ENCODE peak calls at places on chromosomes 12 and 14, in four cellular contexts. B, F, C and O are unnamed samples.

GRCh38 chr14:69034612-69035262 is 55.6 kb upstream of the ACTN1 start:
- DNase-seq in B (no peak), F (no peak), C (no peak), O (no peak)

GRCh38 chr12:22678175-22678574 is 53.2 kb downstream of the ETNK1 start:
- DNase-seq in B (no peak), F (no peak), C (no peak), O (no peak)

GRCh38 chr12:82650627-82651337 is 35.9 kb upstream of the TMTC2 start:
- DNase-seq in B (peak; percentile 91), F (peak; percentile 85), C (no peak), O (no peak)

GRCh38 chr14:104523546-104523935 is 56.0 kb upstream of the C14orf180 start:
- DNase-seq in B (no peak), F (no peak), C (no peak), O (no peak)

GRCh38 chr12:52517888-52518287 is 2.3 kb downstream of the KRT5 start:
- DNase-seq in B (no peak), F (no peak), C (no peak), O (peak; percentile 1)

GRCh38 chr12:48890657-48891418 is 25.2 kb upstream of the RND1 start:
- DNase-seq in B (peak; percentile 84), F (peak; percentile 40), C (peak; percentile 91), O (peak; percentile 87)

GRCh38 chr12:130137141-130138018 is 24.9 kb upstream of the FZD10 start:
- DNase-seq in B (no peak), F (peak; percentile 66), C (no peak), O (no peak)

GRCh38 chr12:15687583-15687982 is 101.6 kb downstream of the EPS8 start:
- DNase-seq in B (no peak), F (no peak), C (no peak), O (no peak)

GRCh38 chr12:2785017-2785416 is 9.8 kb upstream of the FKBP4 start:
- DNase-seq in B (no peak), F (no peak), C (no peak), O (no peak)

GRCh38 chr12:29073631-29074239 is 75.3 kb upstream of the FAR2 start:
- DNase-seq in B (peak; percentile 21), F (peak; percentile 17), C (no peak), O (no peak)

GRCh38 chr14:54532111-54533012 is 22.7 kb downstream of the CGRRF1 start:
- DNase-seq in B (no peak), F (no peak), C (no peak), O (no peak)

GRCh38 chr12:2242816-2243215 is 190.0 kb downstream of the CACNA1C start:
- DNase-seq in B (no peak), F (no peak), C (no peak), O (no peak)

GRCh38 chr14:100523131-100523530 is 64.1 kb downstream of the BEGAIN start:
- DNase-seq in B (no peak), F (no peak), C (no peak), O (no peak)

GRCh38 chr14:24215495-24216344 is at the start of gene MDP1:
- DNase-seq in B (peak; percentile 80), F (peak; percentile 85), C (peak; percentile 80), O (peak; percentile 54)

GRCh38 chr12:71865166-71865713 is 25.7 kb downstream of the TBC1D15 start:
- DNase-seq in B (no peak), F (peak; percentile 26), C (no peak), O (no peak)

GRCh38 chr14:105126970-105127307 is 41.6 kb downstream of the JAG2 start:
- DNase-seq in B (no peak), F (no peak), C (no peak), O (no peak)

GRCh38 chr12:26153421-26154154 is 28.8 kb upstream of the BHLHE41 start:
- DNase-seq in B (peak; percentile 49), F (peak; percentile 82), C (no peak), O (no peak)

GRCh38 chr14:76323331-76324050 is 52.4 kb upstream of the ESRRB start:
- DNase-seq in B (no peak), F (no peak), C (no peak), O (no peak)

GRCh38 chr14:86790408-86791364 is 1202.3 kb downstream of the GALC start:
- DNase-seq in B (no peak), F (no peak), C (no peak), O (no peak)

GRCh38 chr14:91511014-91511466 is 930 bp upstream of the PPP4R3A start:
- DNase-seq in B (no peak), F (peak; percentile 25), C (no peak), O (no peak)

GRCh38 chr12:49261726-49262125 is 3.2 kb upstream of the TUBA1C start:
- DNase-seq in B (no peak), F (no peak), C (no peak), O (no peak)

GRCh38 chr12:26309646-26310045 is 114.3 kb downstream of the SSPN start:
- DNase-seq in B (no peak), F (no peak), C (no peak), O (no peak)

GRCh38 chr14:74858022-74858421 is 17.9 kb downstream of the PROX2 start:
- DNase-seq in B (no peak), F (no peak), C (no peak), O (no peak)

GRCh38 chr12:76024102-76024781 is 7.3 kb downstream of the PHLDA1 start:
- DNase-seq in B (no peak), F (no peak), C (no peak), O (no peak)

GRCh38 chr14:35578639-35579038 is 44.7 kb downstream of the INSM2 start:
- DNase-seq in B (no peak), F (no peak), C (no peak), O (no peak)

DNA sequence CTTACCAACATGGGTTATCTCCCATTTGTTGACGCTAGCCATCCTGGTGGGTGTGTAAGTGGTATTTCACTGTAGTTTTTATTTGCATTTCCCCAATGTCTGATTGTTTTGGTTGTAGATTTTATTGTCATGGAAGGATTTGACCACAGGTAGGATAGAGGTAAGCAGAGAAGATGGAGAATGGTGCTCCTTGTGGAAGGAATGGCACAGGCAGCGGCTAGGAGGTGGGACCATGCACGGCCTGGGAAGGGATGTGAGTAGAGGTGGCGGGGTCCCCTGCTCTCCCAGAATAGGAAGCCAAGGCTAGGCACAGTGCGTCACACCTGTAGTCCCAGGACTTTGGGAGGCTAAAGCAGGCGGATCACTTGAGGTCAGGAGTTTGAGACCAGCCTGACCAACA is 41.4 kb downstream of the PHETA1 start:
- DNase-seq in B (no peak), F (no peak), C (no peak), O (no peak)
- TF ChIP-seq CTCF in B (no peak), F (no peak), C (no peak), O (no peak)

GRCh38 chr12:90974286-90974685 is 19.3 kb upstream of the CCER1 start:
- DNase-seq in B (no peak), F (peak; percentile 20), C (no peak), O (no peak)

GRCh38 chr12:90979936-90980335 is 24.8 kb downstream of the EPYC start:
- DNase-seq in B (no peak), F (no peak), C (no peak), O (no peak)

GRCh38 chr12:90979019-90979418 is 24.0 kb upstream of the CCER1 start:
- DNase-seq in B (no peak), F (no peak), C (no peak), O (no peak)

GRCh38 chr12:90977224-90977623 is 22.2 kb upstream of the CCER1 start:
- DNase-seq in B (no peak), F (no peak), C (no peak), O (no peak)

DNA sequence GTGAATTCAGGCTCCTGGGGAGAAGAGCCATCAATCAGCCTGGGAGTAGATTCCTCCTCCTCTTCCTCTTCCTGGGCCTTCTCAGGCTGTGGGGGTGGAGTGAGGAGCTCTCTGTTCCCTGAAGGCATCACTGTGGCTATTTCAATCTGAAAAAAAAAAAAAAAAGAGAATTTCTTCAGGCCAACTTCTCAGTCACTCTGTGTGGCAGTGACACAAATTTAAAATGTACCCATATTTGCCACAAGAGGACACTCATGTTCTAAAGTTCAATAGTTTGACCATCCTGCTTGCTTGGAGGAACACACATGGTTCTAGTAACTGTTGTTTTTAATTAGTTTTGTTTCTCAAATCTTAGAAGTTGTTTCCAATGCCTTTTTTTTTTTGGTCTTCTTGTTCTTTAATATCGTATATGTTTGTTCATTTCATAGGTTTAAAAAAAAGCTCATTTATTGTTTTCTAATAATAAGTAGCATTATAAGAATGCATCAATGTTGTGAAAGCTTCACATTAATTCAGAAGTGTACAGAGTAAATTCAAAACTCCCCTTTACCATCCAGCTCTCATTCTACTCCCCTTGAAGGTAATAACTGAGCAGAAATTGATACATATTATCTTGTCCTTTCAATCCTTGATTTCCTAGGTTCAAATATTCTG is 23.3 kb upstream of the CCER1 start:
- DNase-seq in B (no peak), F (peak; percentile 36), C (no peak), O (no peak)
- TF ChIP-seq CTCF in B (peak; percentile 60), F (peak; percentile 64), C (peak; percentile 64), O (peak; percentile 81)

GRCh38 chr14:96304956-96305355 is 48.9 kb downstream of the BDKRB1 start:
- DNase-seq in B (peak; percentile 6), F (peak; percentile 5), C (peak; percentile 25), O (no peak)

GRCh38 chr14:96309907-96310330 is 53.2 kb downstream of the ATG2B start:
- DNase-seq in B (peak; percentile 19), F (no peak), C (no peak), O (no peak)

GRCh38 chr14:96309128-96309906 is 53.3 kb downstream of the BDKRB1 start:
- DNase-seq in B (peak; percentile 24), F (no peak), C (no peak), O (no peak)

GRCh38 chr14:96303981-96304380 is 48.0 kb downstream of the BDKRB1 start:
- DNase-seq in B (no peak), F (no peak), C (no peak), O (no peak)

DNA sequence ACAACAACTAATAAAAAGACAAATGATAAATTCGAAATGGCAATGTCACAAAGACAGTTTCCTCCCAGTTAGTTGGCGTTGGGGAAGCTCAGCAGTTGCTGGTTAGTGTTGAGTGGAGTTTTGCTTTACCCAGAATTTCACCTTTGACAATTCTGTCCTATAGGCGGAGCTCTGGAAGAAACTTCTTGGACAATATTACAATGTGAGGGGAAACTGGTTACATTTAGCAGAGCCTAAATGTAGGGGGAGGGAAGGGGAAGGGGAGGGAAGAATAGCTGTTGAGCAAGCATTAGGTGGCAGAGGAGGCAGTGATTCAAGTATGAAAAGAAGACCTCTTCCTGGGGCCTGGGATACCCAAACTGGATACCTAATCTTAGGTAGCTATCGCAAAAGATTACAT is 51.4 kb downstream of the BDKRB1 start:
- DNase-seq in B (no peak), F (no peak), C (no peak), O (no peak)
- TF ChIP-seq CTCF in B (no peak), F (no peak), C (no peak), O (no peak)

GRCh38 chr12:125089626-125090025 is 24.4 kb downstream of the AACS start:
- DNase-seq in B (no peak), F (no peak), C (no peak), O (no peak)

GRCh38 chr12:125090437-125090836 is 25.2 kb downstream of the AACS start:
- DNase-seq in B (no peak), F (no peak), C (no peak), O (no peak)

GRCh38 chr12:125092108-125092871 is 27.1 kb downstream of the AACS start:
- DNase-seq in B (no peak), F (no peak), C (no peak), O (no peak)

GRCh38 chr12:125091401-125091800 is 26.2 kb downstream of the AACS start:
- DNase-seq in B (no peak), F (no peak), C (no peak), O (no peak)

DNA sequence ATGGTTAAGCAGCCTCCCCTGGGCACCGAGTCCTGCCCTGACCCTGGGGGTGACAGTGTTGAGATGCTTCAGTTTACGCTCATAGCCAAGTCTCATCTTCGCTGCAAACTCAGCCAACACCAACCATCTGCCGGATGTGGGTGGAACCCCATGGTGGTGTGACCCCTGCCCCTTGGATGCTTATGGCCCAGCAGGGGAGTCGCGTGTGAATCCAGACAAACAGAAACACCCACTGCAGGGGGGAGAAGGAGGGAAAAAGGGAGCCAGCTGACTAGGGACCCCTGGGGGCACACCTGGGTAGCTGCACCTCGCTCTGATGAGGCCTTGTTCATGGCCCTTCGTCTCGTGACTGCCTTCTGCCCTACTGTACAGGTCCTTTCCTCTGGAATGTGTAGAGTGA is 23.8 kb downstream of the AACS start:
- DNase-seq in B (no peak), F (no peak), C (no peak), O (no peak)
- TF ChIP-seq CTCF in B (no peak), F (no peak), C (no peak), O (no peak)